ENCODE peak calls at places on chromosomes 12 and 14, in seven cellular contexts. N, S, Q, L, J, W and R are unnamed samples.

GRCh38 chr14:42806909-42807315 is 1200.2 kb downstream of the LRFN5 start:
- DNase-seq in N (peak), S (no peak), Q (no peak), L (peak), J (no peak), W (no peak), R (no peak)

GRCh38 chr14:30034049-30034635 is 106.5 kb upstream of the PRKD1 start:
- DNase-seq in N (peak), S (no peak), Q (no peak), L (no peak), J (no peak), W (no peak), R (no peak)

GRCh38 chr14:90924618-90925345 is 108.6 kb upstream of the TTC7B start:
- DNase-seq in N (peak), S (no peak), Q (no peak), L (peak), J (no peak), W (no peak), R (no peak)

GRCh38 chr12:42846782-42847181 is 257.2 kb upstream of the PRICKLE1 start:
- DNase-seq in N (no peak), S (no peak), Q (no peak), L (peak), J (no peak), W (no peak), R (no peak)

GRCh38 chr12:55696796-55697462 is 10.8 kb downstream of the ITGA7 start:
- DNase-seq in N (no peak), S (no peak), Q (no peak), L (no peak), J (no peak), W (no peak), R (no peak)

GRCh38 chr14:69138189-69138535 is 14.8 kb downstream of the DCAF5 start:
- DNase-seq in N (peak), S (no peak), Q (no peak), L (peak), J (peak), W (no peak), R (no peak)

GRCh38 chr14:42947991-42948390 is 1341.3 kb downstream of the LRFN5 start:
- DNase-seq in N (no peak), S (no peak), Q (no peak), L (no peak), J (no peak), W (no peak), R (no peak)

GRCh38 chr12:46406352-46407027 is 33.9 kb upstream of the SLC38A2 start:
- DNase-seq in N (no peak), S (no peak), Q (no peak), L (peak), J (no peak), W (no peak), R (no peak)

GRCh38 chr12:117111386-117112267 is 12.4 kb upstream of the TESC start:
- DNase-seq in N (no peak), S (no peak), Q (no peak), L (no peak), J (no peak), W (no peak), R (no peak)

GRCh38 chr14:35336171-35337073 is 44.2 kb downstream of the PSMA6 start:
- DNase-seq in N (peak), S (no peak), Q (peak), L (peak), J (no peak), W (peak), R (peak)

GRCh38 chr14:37253905-37254304 is 56.2 kb downstream of the MIPOL1 start:
- DNase-seq in N (peak), S (no peak), Q (no peak), L (peak), J (no peak), W (no peak), R (no peak)

GRCh38 chr14:73025544-73025943 is 1.4 kb downstream of the ZFYVE1 start:
- DNase-seq in N (peak), S (no peak), Q (no peak), L (peak), J (peak), W (no peak), R (no peak)

GRCh38 chr12:52081263-52081733 is 1.8 kb downstream of the SMIM41 start:
- DNase-seq in N (no peak), S (no peak), Q (no peak), L (no peak), J (no peak), W (no peak), R (no peak)

GRCh38 chr14:104680806-104681688 is 8.4 kb upstream of the INF2 start:
- DNase-seq in N (peak), S (no peak), Q (peak), L (peak), J (peak), W (peak), R (peak)

GRCh38 chr12:5259523-5259922 is 172.4 kb upstream of the NTF3 start:
- DNase-seq in N (no peak), S (no peak), Q (no peak), L (no peak), J (no peak), W (no peak), R (no peak)